ENCODE peak calls at places on chromosome 5, in eight cellular contexts. One of them, this sample, is unnamed.

GRCh38 chr5:109105631-109106267 is 304.0 kb downstream of the PJA2 start:
- DNase-seq in lower leg skin: no peak
- DNase-seq in cardiac muscle cell: peak; percentile 84
- DNase-seq in PC-3: peak; percentile 60
- DNase-seq in pancreas: no peak
- DNase-seq in body of pancreas: no peak
- DNase-seq in fibroblast of lung: peak; percentile 94
- DNase-seq in psoas muscle: no peak
- DNase-seq in this sample: no peak

GRCh38 chr5:102629827-102630605 is 125.1 kb upstream of the PAM start:
- DNase-seq in lower leg skin: no peak
- DNase-seq in cardiac muscle cell: no peak
- DNase-seq in PC-3: no peak
- DNase-seq in pancreas: no peak
- DNase-seq in body of pancreas: no peak
- DNase-seq in fibroblast of lung: no peak
- DNase-seq in psoas muscle: no peak
- DNase-seq in this sample: no peak

GRCh38 chr5:17305964-17306725 is 88.7 kb downstream of the BASP1 start:
- DNase-seq in lower leg skin: no peak
- DNase-seq in cardiac muscle cell: peak; percentile 82
- DNase-seq in PC-3: peak; percentile 93
- DNase-seq in pancreas: peak; percentile 61
- DNase-seq in body of pancreas: peak; percentile 49
- DNase-seq in fibroblast of lung: peak; percentile 93
- DNase-seq in psoas muscle: no peak
- DNase-seq in this sample: no peak

GRCh38 chr5:128877476-128877875 is 87.8 kb upstream of the SLC27A6 start:
- DNase-seq in lower leg skin: no peak
- DNase-seq in cardiac muscle cell: no peak
- DNase-seq in PC-3: no peak
- DNase-seq in pancreas: no peak
- DNase-seq in body of pancreas: no peak
- DNase-seq in fibroblast of lung: no peak
- DNase-seq in psoas muscle: no peak
- DNase-seq in this sample: no peak

GRCh38 chr5:100841358-100842076 is 61.6 kb downstream of the ST8SIA4 start:
- DNase-seq in lower leg skin: no peak
- DNase-seq in cardiac muscle cell: no peak
- DNase-seq in PC-3: peak; percentile 89
- DNase-seq in pancreas: no peak
- DNase-seq in body of pancreas: no peak
- DNase-seq in fibroblast of lung: peak; percentile 60
- DNase-seq in psoas muscle: no peak
- DNase-seq in this sample: no peak

GRCh38 chr5:100777680-100778281 is 125.3 kb downstream of the ST8SIA4 start:
- DNase-seq in lower leg skin: no peak
- DNase-seq in cardiac muscle cell: peak; percentile 88
- DNase-seq in PC-3: peak; percentile 88
- DNase-seq in pancreas: peak; percentile 38
- DNase-seq in body of pancreas: no peak
- DNase-seq in fibroblast of lung: peak; percentile 85
- DNase-seq in psoas muscle: no peak
- DNase-seq in this sample: no peak

GRCh38 chr5:65043843-65044359 is 275.2 kb downstream of the CWC27 start:
- DNase-seq in lower leg skin: no peak
- DNase-seq in cardiac muscle cell: no peak
- DNase-seq in PC-3: no peak
- DNase-seq in pancreas: no peak
- DNase-seq in body of pancreas: no peak
- DNase-seq in fibroblast of lung: no peak
- DNase-seq in psoas muscle: no peak
- DNase-seq in this sample: no peak

GRCh38 chr5:76657683-76658311 is 34.6 kb upstream of the F2RL2 start:
- DNase-seq in lower leg skin: no peak
- DNase-seq in cardiac muscle cell: peak; percentile 73
- DNase-seq in PC-3: no peak
- DNase-seq in pancreas: no peak
- DNase-seq in body of pancreas: no peak
- DNase-seq in fibroblast of lung: no peak
- DNase-seq in psoas muscle: no peak
- DNase-seq in this sample: no peak

GRCh38 chr5:139798883-139799282 is 3.3 kb downstream of the PSD2 start:
- DNase-seq in lower leg skin: no peak
- DNase-seq in cardiac muscle cell: no peak
- DNase-seq in PC-3: no peak
- DNase-seq in pancreas: no peak
- DNase-seq in body of pancreas: no peak
- DNase-seq in fibroblast of lung: no peak
- DNase-seq in psoas muscle: no peak
- DNase-seq in this sample: no peak

GRCh38 chr5:10301842-10302610 is 5.7 kb downstream of the CMBL start:
- DNase-seq in lower leg skin: no peak
- DNase-seq in cardiac muscle cell: no peak
- DNase-seq in PC-3: peak; percentile 96
- DNase-seq in pancreas: peak; percentile 95
- DNase-seq in body of pancreas: peak; percentile 98
- DNase-seq in fibroblast of lung: peak; percentile 42
- DNase-seq in psoas muscle: peak; percentile 86
- DNase-seq in this sample: peak; percentile 98

GRCh38 chr5:95809414-95809960 is 13.0 kb downstream of the GLRX start:
- DNase-seq in lower leg skin: no peak
- DNase-seq in cardiac muscle cell: peak; percentile 79
- DNase-seq in PC-3: peak; percentile 43
- DNase-seq in pancreas: no peak
- DNase-seq in body of pancreas: peak; percentile 43
- DNase-seq in fibroblast of lung: peak; percentile 51
- DNase-seq in psoas muscle: no peak
- DNase-seq in this sample: peak; percentile 68

GRCh38 chr5:55429707-55430253 is 105.0 kb downstream of the PLPP1 start:
- DNase-seq in lower leg skin: no peak
- DNase-seq in cardiac muscle cell: no peak
- DNase-seq in PC-3: no peak
- DNase-seq in pancreas: peak; percentile 26
- DNase-seq in body of pancreas: peak; percentile 32
- DNase-seq in fibroblast of lung: no peak
- DNase-seq in psoas muscle: no peak
- DNase-seq in this sample: no peak

GRCh38 chr5:116365006-116365496 is 209.6 kb downstream of the SEMA6A start:
- DNase-seq in lower leg skin: no peak
- DNase-seq in cardiac muscle cell: no peak
- DNase-seq in PC-3: no peak
- DNase-seq in pancreas: no peak
- DNase-seq in body of pancreas: no peak
- DNase-seq in fibroblast of lung: no peak
- DNase-seq in psoas muscle: no peak
- DNase-seq in this sample: no peak

GRCh38 chr5:159050408-159051091 is 49.2 kb downstream of the EBF1 start:
- DNase-seq in lower leg skin: peak; percentile 82
- DNase-seq in cardiac muscle cell: peak; percentile 66
- DNase-seq in PC-3: peak; percentile 17
- DNase-seq in pancreas: no peak
- DNase-seq in body of pancreas: no peak
- DNase-seq in fibroblast of lung: no peak
- DNase-seq in psoas muscle: no peak
- DNase-seq in this sample: no peak

GRCh38 chr5:135462304-135462703 is 10.2 kb upstream of the TIFAB start:
- DNase-seq in lower leg skin: no peak
- DNase-seq in cardiac muscle cell: peak; percentile 47
- DNase-seq in PC-3: peak; percentile 84
- DNase-seq in pancreas: no peak
- DNase-seq in body of pancreas: no peak
- DNase-seq in fibroblast of lung: peak; percentile 33
- DNase-seq in psoas muscle: no peak
- DNase-seq in this sample: peak; percentile 44

GRCh38 chr5:140055152-140055551 is 12.1 kb upstream of the NRG2 start:
- DNase-seq in lower leg skin: no peak
- DNase-seq in cardiac muscle cell: no peak
- DNase-seq in PC-3: no peak
- DNase-seq in pancreas: no peak
- DNase-seq in body of pancreas: no peak
- DNase-seq in fibroblast of lung: no peak
- DNase-seq in psoas muscle: no peak
- DNase-seq in this sample: no peak

GRCh38 chr5:66252849-66253248 is 108.7 kb downstream of the SREK1 start:
- DNase-seq in lower leg skin: no peak
- DNase-seq in cardiac muscle cell: no peak
- DNase-seq in PC-3: no peak
- DNase-seq in pancreas: no peak
- DNase-seq in body of pancreas: no peak
- DNase-seq in fibroblast of lung: no peak
- DNase-seq in psoas muscle: no peak
- DNase-seq in this sample: no peak

GRCh38 chr5:144207875-144208444 is 37.3 kb downstream of the KCTD16 start:
- DNase-seq in lower leg skin: no peak
- DNase-seq in cardiac muscle cell: no peak
- DNase-seq in PC-3: no peak
- DNase-seq in pancreas: no peak
- DNase-seq in body of pancreas: no peak
- DNase-seq in fibroblast of lung: no peak
- DNase-seq in psoas muscle: no peak
- DNase-seq in this sample: no peak

GRCh38 chr5:150636391-150637244 is 3.8 kb upstream of the SYNPO start:
- DNase-seq in lower leg skin: no peak
- DNase-seq in cardiac muscle cell: peak; percentile 76
- DNase-seq in PC-3: peak; percentile 84
- DNase-seq in pancreas: peak; percentile 75
- DNase-seq in body of pancreas: peak; percentile 83
- DNase-seq in fibroblast of lung: peak; percentile 77
- DNase-seq in psoas muscle: peak; percentile 69
- DNase-seq in this sample: peak; percentile 74

GRCh38 chr5:60829490-60830266 is 14.4 kb downstream of the ELOVL7 start:
- DNase-seq in lower leg skin: no peak
- DNase-seq in cardiac muscle cell: no peak
- DNase-seq in PC-3: no peak
- DNase-seq in pancreas: no peak
- DNase-seq in body of pancreas: no peak
- DNase-seq in fibroblast of lung: no peak
- DNase-seq in psoas muscle: no peak
- DNase-seq in this sample: no peak

GRCh38 chr5:173201636-173202265 is 33.3 kb downstream of the NKX2-5 start:
- DNase-seq in lower leg skin: no peak
- DNase-seq in cardiac muscle cell: peak; percentile 49
- DNase-seq in PC-3: peak; percentile 90
- DNase-seq in pancreas: no peak
- DNase-seq in body of pancreas: no peak
- DNase-seq in fibroblast of lung: peak; percentile 80
- DNase-seq in psoas muscle: no peak
- DNase-seq in this sample: no peak

DNA sequence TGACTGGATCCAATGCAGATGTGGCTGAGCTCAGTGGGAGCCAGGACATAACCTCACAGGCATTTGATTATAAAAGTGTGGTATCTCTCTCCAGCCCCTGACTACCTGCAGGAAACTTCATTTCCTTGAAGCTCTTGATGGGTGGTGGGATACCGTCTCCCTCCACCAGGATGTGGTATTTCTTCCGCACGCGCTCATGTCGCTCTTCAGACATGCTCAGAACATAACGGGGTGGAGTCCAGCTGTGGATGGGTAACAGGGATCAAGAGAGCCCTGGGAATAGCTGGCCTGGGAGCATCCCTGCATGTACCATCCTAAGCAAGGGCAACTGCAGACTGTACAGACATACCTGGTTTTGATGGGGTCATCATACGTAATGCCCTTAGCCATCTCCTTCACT is 1.2 kb downstream of the DDX41 start:
- DNase-seq in lower leg skin: no peak
- DNase-seq in cardiac muscle cell: no peak
- DNase-seq in PC-3: no peak
- DNase-seq in pancreas: no peak
- DNase-seq in body of pancreas: no peak
- DNase-seq in fibroblast of lung: no peak
- DNase-seq in psoas muscle: no peak
- DNase-seq in this sample: no peak
- H3K4me3 ChIP-seq in lower leg skin: no peak overlapping the region
- H3K4me3 ChIP-seq in cardiac muscle cell: peak overlapping the region; percentile 70
- H3K4me3 ChIP-seq in PC-3: peak overlapping the region; percentile 98
- H3K4me3 ChIP-seq in pancreas: no peak overlapping the region
- H3K4me3 ChIP-seq in body of pancreas: no peak overlapping the region
- H3K4me3 ChIP-seq in fibroblast of lung: peak overlapping the region; percentile 83
- H3K4me3 ChIP-seq in psoas muscle: peak overlapping the region; percentile 99
- H3K4me3 ChIP-seq in this sample: peak overlapping the region; percentile 67

GRCh38 chr5:154967419-154968024 is 26.6 kb downstream of the MRPL22 start:
- DNase-seq in lower leg skin: no peak
- DNase-seq in cardiac muscle cell: peak; percentile 28
- DNase-seq in PC-3: peak; percentile 41
- DNase-seq in pancreas: no peak
- DNase-seq in body of pancreas: no peak
- DNase-seq in fibroblast of lung: no peak
- DNase-seq in psoas muscle: no peak
- DNase-seq in this sample: no peak
- H3K4me3 ChIP-seq in lower leg skin: no peak overlapping the region
- H3K4me3 ChIP-seq in cardiac muscle cell: no peak overlapping the region
- H3K4me3 ChIP-seq in PC-3: no peak overlapping the region
- H3K4me3 ChIP-seq in pancreas: no peak overlapping the region
- H3K4me3 ChIP-seq in body of pancreas: no peak overlapping the region
- H3K4me3 ChIP-seq in fibroblast of lung: no peak overlapping the region
- H3K4me3 ChIP-seq in psoas muscle: no peak overlapping the region
- H3K4me3 ChIP-seq in this sample: no peak overlapping the region

GRCh38 chr5:126444137-126444536 is 20.9 kb downstream of the GRAMD2B start:
- DNase-seq in lower leg skin: no peak
- DNase-seq in cardiac muscle cell: no peak
- DNase-seq in PC-3: no peak
- DNase-seq in pancreas: no peak
- DNase-seq in body of pancreas: no peak
- DNase-seq in fibroblast of lung: no peak
- DNase-seq in psoas muscle: no peak
- DNase-seq in this sample: no peak

GRCh38 chr5:126448720-126449119 is 25.5 kb downstream of the GRAMD2B start:
- DNase-seq in lower leg skin: no peak
- DNase-seq in cardiac muscle cell: no peak
- DNase-seq in PC-3: no peak
- DNase-seq in pancreas: no peak
- DNase-seq in body of pancreas: no peak
- DNase-seq in fibroblast of lung: no peak
- DNase-seq in psoas muscle: no peak
- DNase-seq in this sample: no peak

GRCh38 chr5:126445502-126446174 is 22.4 kb downstream of the GRAMD2B start:
- DNase-seq in lower leg skin: no peak
- DNase-seq in cardiac muscle cell: no peak
- DNase-seq in PC-3: peak; percentile 53
- DNase-seq in pancreas: no peak
- DNase-seq in body of pancreas: no peak
- DNase-seq in fibroblast of lung: peak; percentile 65
- DNase-seq in psoas muscle: no peak
- DNase-seq in this sample: no peak

GRCh38 chr5:126449751-126450271 is 26.6 kb downstream of the GRAMD2B start:
- DNase-seq in lower leg skin: no peak
- DNase-seq in cardiac muscle cell: peak; percentile 40
- DNase-seq in PC-3: peak; percentile 70
- DNase-seq in pancreas: no peak
- DNase-seq in body of pancreas: no peak
- DNase-seq in fibroblast of lung: peak; percentile 74
- DNase-seq in psoas muscle: no peak
- DNase-seq in this sample: no peak

GRCh38 chr5:126446498-126447224 is 23.5 kb downstream of the GRAMD2B start:
- DNase-seq in lower leg skin: no peak
- DNase-seq in cardiac muscle cell: peak; percentile 68
- DNase-seq in PC-3: peak; percentile 76
- DNase-seq in pancreas: no peak
- DNase-seq in body of pancreas: no peak
- DNase-seq in fibroblast of lung: peak; percentile 97
- DNase-seq in psoas muscle: no peak
- DNase-seq in this sample: peak; percentile 51
- H3K4me3 ChIP-seq in lower leg skin: no peak overlapping the region
- H3K4me3 ChIP-seq in cardiac muscle cell: no peak overlapping the region
- H3K4me3 ChIP-seq in PC-3: peak overlapping the region; percentile 38
- H3K4me3 ChIP-seq in pancreas: no peak overlapping the region
- H3K4me3 ChIP-seq in body of pancreas: no peak overlapping the region
- H3K4me3 ChIP-seq in fibroblast of lung: no peak overlapping the region
- H3K4me3 ChIP-seq in psoas muscle: no peak overlapping the region
- H3K4me3 ChIP-seq in this sample: no peak overlapping the region

GRCh38 chr5:32308951-32309350 is 3.8 kb downstream of the MTMR12 start:
- DNase-seq in lower leg skin: no peak
- DNase-seq in cardiac muscle cell: peak; percentile 51
- DNase-seq in PC-3: no peak
- DNase-seq in pancreas: no peak
- DNase-seq in body of pancreas: no peak
- DNase-seq in fibroblast of lung: peak; percentile 31
- DNase-seq in psoas muscle: no peak
- DNase-seq in this sample: no peak
- H3K4me3 ChIP-seq in lower leg skin: no peak overlapping the region
- H3K4me3 ChIP-seq in cardiac muscle cell: no peak overlapping the region
- H3K4me3 ChIP-seq in PC-3: no peak overlapping the region
- H3K4me3 ChIP-seq in pancreas: no peak overlapping the region
- H3K4me3 ChIP-seq in body of pancreas: no peak overlapping the region
- H3K4me3 ChIP-seq in fibroblast of lung: no peak overlapping the region
- H3K4me3 ChIP-seq in psoas muscle: no peak overlapping the region
- H3K4me3 ChIP-seq in this sample: no peak overlapping the region

This sample was measured in thyroid gland.